ENCODE peak calls at places on chromosomes 16 and 17, in four cellular contexts. M, R, E and W are unnamed samples.

GRCh38 chr16:19555938-19556778 is 655 bp downstream of the VPS35L start:
- DNase-seq in R (no peak), M (no peak), E (no peak), W (peak; percentile 27)

GRCh38 chr17:78342438-78343098 is 17.3 kb downstream of the SOCS3 start:
- DNase-seq in E (peak; percentile 91), M (no peak), R (no peak), W (peak; percentile 88)

GRCh38 chr17:80813318-80813717 is 178.3 kb upstream of the CHMP6 start:
- DNase-seq in E (no peak), R (no peak), M (no peak), W (no peak)

GRCh38 chr16:88130016-88130415 is 178.8 kb downstream of the BANP start:
- DNase-seq in E (no peak), M (no peak), R (no peak), W (no peak)

GRCh38 chr16:50360779-50361178 is 8.0 kb downstream of the BRD7 start:
- DNase-seq in M (no peak), E (no peak), R (no peak), W (peak; percentile 58)

GRCh38 chr17:28712037-28712704 is 483 bp upstream of the PROCA1 start:
- DNase-seq in E (peak; percentile 78), R (no peak), M (no peak), W (no peak)

GRCh38 chr17:3659541-3660111 is 8.8 kb downstream of the TAX1BP3 start:
- DNase-seq in R (peak; percentile 47), M (peak; percentile 76), E (peak; percentile 92), W (peak; percentile 80)

GRCh38 chr16:31488630-31489564 is 6.0 kb downstream of the SLC5A2 start:
- DNase-seq in E (peak; percentile 52), R (no peak), M (no peak), W (no peak)

GRCh38 chr17:40086150-40087044 is 14.0 kb downstream of the NR1D1 start:
- DNase-seq in E (no peak), M (peak; percentile 73), R (no peak), W (no peak)

GRCh38 chr16:1729445-1729844 is 23.4 kb downstream of the MAPK8IP3 start:
- DNase-seq in M (no peak), E (no peak), R (no peak), W (no peak)

GRCh38 chr16:72025404-72026114 is 17.0 kb downstream of the DHODH start:
- DNase-seq in R (peak; percentile 67), E (no peak), M (no peak), W (no peak)

GRCh38 chr16:47230296-47230695 is 86.6 kb upstream of the NETO2 start:
- DNase-seq in M (no peak), E (no peak), R (no peak), W (no peak)

GRCh38 chr17:2906907-2907306 is 110.7 kb downstream of the RAP1GAP2 start:
- DNase-seq in M (no peak), R (no peak), E (no peak), W (no peak)

GRCh38 chr17:16419929-16420271 is 4.5 kb downstream of the TRPV2 start:
- DNase-seq in M (no peak), E (no peak), R (no peak), W (peak; percentile 81)

GRCh38 chr17:50195196-50195865 is 6.1 kb downstream of the COL1A1 start:
- DNase-seq in M (no peak), R (no peak), E (peak; percentile 49), W (no peak)

GRCh38 chr17:27339198-27339835 is 45.4 kb downstream of the WSB1 start:
- DNase-seq in M (no peak), R (no peak), E (no peak), W (no peak)

GRCh38 chr16:17590711-17591654 is 120.2 kb upstream of the XYLT1 start:
- DNase-seq in R (no peak), M (no peak), E (no peak), W (no peak)

GRCh38 chr16:51119576-51120288 is 31.3 kb downstream of the SALL1 start:
- DNase-seq in E (no peak), M (no peak), R (no peak), W (no peak)

GRCh38 chr16:55499951-55500350 is 8.9 kb upstream of the LPCAT2 start:
- DNase-seq in M (no peak), E (peak; percentile 86), R (no peak), W (peak; percentile 96)

GRCh38 chr17:74020522-74020921 is 183.0 kb upstream of the RPL38 start:
- DNase-seq in R (no peak), E (no peak), M (no peak), W (no peak)

GRCh38 chr17:57995076-57995956 is 7.3 kb upstream of the VEZF1 start:
- DNase-seq in E (peak; percentile 75), M (peak; percentile 66), R (peak; percentile 56), W (peak; percentile 61)

GRCh38 chr17:45070809-45071208 is 9.7 kb downstream of the NMT1 start:
- DNase-seq in R (no peak), E (no peak), M (no peak), W (no peak)

GRCh38 chr17:76267051-76267576 is 2.0 kb downstream of the UBALD2 start:
- DNase-seq in M (no peak), R (no peak), E (no peak), W (no peak)

GRCh38 chr17:50564916-50565315 is 4.4 kb downstream of the CACNA1G start:
- DNase-seq in R (peak; percentile 74), M (no peak), E (peak; percentile 91), W (peak; percentile 23)

GRCh38 chr17:8073627-8074485 is 13.7 kb downstream of the ALOX12B start:
- DNase-seq in R (peak; percentile 46), M (peak; percentile 81), E (peak; percentile 84), W (peak; percentile 62)

GRCh38 chr16:57540906-57541753 is 1.3 kb upstream of the ADGRG5 start:
- DNase-seq in R (peak; percentile 12), M (peak; percentile 25), E (no peak), W (peak; percentile 49)

GRCh38 chr17:4789701-4789950 is 862 bp downstream of the GLTPD2 start:
- DNase-seq in E (no peak), M (no peak), R (no peak), W (no peak)

GRCh38 chr17:35578195-35578928 is at the start of gene PEX12:
- DNase-seq in M (peak; percentile 88), E (peak; percentile 94), R (peak; percentile 96), W (peak; percentile 81)

GRCh38 chr17:80133626-80133970 is 13.3 kb downstream of the EIF4A3 start:
- DNase-seq in R (no peak), M (no peak), E (no peak), W (peak; percentile 8)

GRCh38 chr16:14405611-14406537 is 224.2 kb downstream of the PARN start:
- DNase-seq in M (peak; percentile 33), R (no peak), E (no peak), W (no peak)

GRCh38 chr17:35252646-35253045 is 9.8 kb downstream of the SLFN5 start:
- DNase-seq in R (no peak), M (no peak), E (peak; percentile 51), W (no peak)

GRCh38 chr16:35150805-35151312 is 1691.4 kb downstream of the TP53TG3F start:
- DNase-seq in E (no peak), R (peak; percentile 14), M (no peak), W (no peak)

GRCh38 chr17:43906951-43907424 is 348 bp downstream of the MPP2 start:
- DNase-seq in R (peak; percentile 35), M (no peak), E (no peak), W (no peak)

GRCh38 chr17:75636381-75637142 is 3.3 kb downstream of the SMIM5 start:
- DNase-seq in E (no peak), R (no peak), M (peak; percentile 62), W (no peak)

GRCh38 chr16:88533381-88533831 is 36.8 kb upstream of the ZC3H18 start:
- DNase-seq in E (no peak), R (peak; percentile 71), M (no peak), W (no peak)

GRCh38 chr16:1817716-1818115 is 8.9 kb downstream of the HAGH start:
- DNase-seq in M (no peak), R (no peak), E (no peak), W (no peak)

GRCh38 chr17:48609754-48610281 is 999 bp downstream of the HOXB7 start:
- DNase-seq in M (no peak), R (no peak), E (no peak), W (no peak)

GRCh38 chr16:2037631-2038358 is 9.8 kb downstream of the NTHL1 start:
- DNase-seq in E (no peak), M (no peak), R (no peak), W (no peak)

GRCh38 chr16:12547608-12547922 is 256.1 kb downstream of the CPPED1 start:
- DNase-seq in R (no peak), E (no peak), M (no peak), W (no peak)
- H3K4me3 ChIP-seq in R (no peak overlapping the region), E (no peak overlapping the region), M (no peak overlapping the region), W (no peak overlapping the region)

GRCh38 chr16:70548936-70549335 is 25.3 kb downstream of the SF3B3 start:
- DNase-seq in M (no peak), E (no peak), R (no peak), W (peak; percentile 35)
- H3K27ac ChIP-seq in M (no peak overlapping the region), E (no peak overlapping the region), R (no peak overlapping the region), W (no peak overlapping the region)

GRCh38 chr17:36937001-36937960 is at the start of gene LHX1:
- DNase-seq in M (no peak), R (no peak), E (no peak), W (no peak)
- H3K4me3 ChIP-seq in M (peak within 1 kb of the TSS; percentile 0), R (no peak within 1 kb of the TSS), E (no peak within 1 kb of the TSS), W (no peak within 1 kb of the TSS)

DNA sequence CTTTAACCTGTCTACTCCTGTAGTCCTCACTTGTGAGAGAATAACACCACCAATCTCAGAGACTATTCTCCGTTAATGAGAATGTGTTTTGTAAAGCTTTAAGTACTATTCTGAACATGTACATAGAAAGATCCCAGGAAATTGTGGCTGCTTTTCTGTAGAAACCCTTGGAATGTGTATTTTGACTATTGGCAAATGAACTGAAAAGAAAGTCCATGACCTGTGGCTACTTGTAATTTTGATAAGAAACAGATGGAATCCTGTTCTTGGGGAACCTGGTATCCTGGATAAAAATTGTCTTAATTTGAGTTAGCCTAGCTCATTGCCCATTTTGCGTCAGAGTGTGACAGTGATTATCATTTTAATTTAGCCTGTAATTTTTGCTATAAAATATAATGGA is 9.1 kb downstream of the CTCF start:
- DNase-seq in R (no peak), E (no peak), M (no peak), W (no peak)
- H3K27ac ChIP-seq in R (no peak overlapping the region), E (no peak overlapping the region), M (no peak overlapping the region), W (no peak overlapping the region)